ENCODE peak calls at places on chromosomes 2 and 18, in five cellular contexts. I, G, E, Q and M are unnamed samples.

GRCh38 chr2:192195548-192196418 is 1.1 kb upstream of the TMEFF2 start:
- DNase-seq in I (no peak), G (peak), E (no peak), Q (no peak), M (no peak)

GRCh38 chr2:232988444-232988843 is 24.6 kb downstream of the NGEF start:
- DNase-seq in I (no peak), G (peak), E (no peak), Q (no peak), M (no peak)

GRCh38 chr2:106960633-106961205 is 74.8 kb upstream of the ST6GAL2 start:
- DNase-seq in I (no peak), G (no peak), E (no peak), Q (no peak), M (no peak)

GRCh38 chr2:58063641-58064040 is 17.0 kb downstream of the VRK2 start:
- DNase-seq in I (no peak), G (peak), E (no peak), Q (no peak), M (no peak)

GRCh38 chr2:238921681-238922319 is 73.9 kb downstream of the TWIST2 start:
- DNase-seq in I (no peak), G (no peak), E (no peak), Q (no peak), M (no peak)

GRCh38 chr2:57696016-57696415 is 350.6 kb upstream of the VRK2 start:
- DNase-seq in I (no peak), G (no peak), E (no peak), Q (no peak), M (no peak)

GRCh38 chr2:16012626-16013501 is 72.5 kb downstream of the MYCN start:
- DNase-seq in I (no peak), G (no peak), E (no peak), Q (no peak), M (no peak)

GRCh38 chr2:172095905-172096660 is 6.6 kb downstream of the DLX2 start:
- DNase-seq in I (no peak), G (no peak), E (no peak), Q (no peak), M (no peak)

GRCh38 chr2:142989276-142990204 is 112.1 kb downstream of the KYNU start:
- DNase-seq in I (no peak), G (peak), E (no peak), Q (no peak), M (no peak)

GRCh38 chr2:212686285-212686895 is 147.8 kb upstream of the ERBB4 start:
- DNase-seq in I (peak), G (peak), E (peak), Q (peak), M (peak)

GRCh38 chr2:29462293-29462692 is 347.1 kb downstream of the CLIP4 start:
- DNase-seq in I (no peak), G (no peak), E (no peak), Q (no peak), M (no peak)

GRCh38 chr2:201918981-201919380 is 112.6 kb downstream of the CDK15 start:
- DNase-seq in I (no peak), G (peak), E (no peak), Q (no peak), M (no peak)

GRCh38 chr2:231926180-231926741 is at the start of gene NPPC:
- DNase-seq in I (peak), G (peak), E (peak), Q (peak), M (peak)

GRCh38 chr2:238947920-238948710 is 100.2 kb downstream of the TWIST2 start:
- DNase-seq in I (no peak), G (peak), E (no peak), Q (no peak), M (no peak)

GRCh38 chr2:47867205-47867604 is 39.1 kb downstream of the FBXO11 start:
- DNase-seq in I (no peak), G (peak), E (no peak), Q (no peak), M (no peak)

GRCh38 chr2:18267501-18267900 is 293.0 kb downstream of the RDH14 start:
- DNase-seq in I (no peak), G (no peak), E (no peak), Q (no peak), M (no peak)

GRCh38 chr2:9231291-9232165 is 24.9 kb downstream of the ASAP2 start:
- DNase-seq in I (no peak), G (no peak), E (no peak), Q (no peak), M (no peak)

GRCh38 chr2:234550511-234551107 is 53.7 kb upstream of the ARL4C start:
- DNase-seq in I (peak), G (peak), E (peak), Q (peak), M (peak)

GRCh38 chr2:226678422-226678821 is 121.2 kb downstream of the IRS1 start:
- DNase-seq in I (no peak), G (no peak), E (no peak), Q (no peak), M (no peak)

GRCh38 chr2:44120428-44120827 is 48.2 kb upstream of the PPM1B start:
- DNase-seq in I (peak), G (no peak), E (no peak), Q (no peak), M (peak)

GRCh38 chr2:107064750-107065149 is 178.8 kb upstream of the ST6GAL2 start:
- DNase-seq in I (no peak), G (no peak), E (no peak), Q (no peak), M (no peak)

GRCh38 chr18:22556271-22556990 is 138.7 kb upstream of the CTAGE1 start:
- DNase-seq in I (no peak), G (peak), E (no peak), Q (no peak), M (no peak)

GRCh38 chr18:26548144-26549102 is at the start of gene KCTD1:
- DNase-seq in I (peak), G (peak), E (peak), Q (peak), M (no peak)

GRCh38 chr2:66082576-66082975 is 352.3 kb upstream of the MEIS1 start:
- DNase-seq in I (no peak), G (no peak), E (no peak), Q (no peak), M (no peak)

GRCh38 chr2:46632349-46632748 is 153.0 kb downstream of the TMEM247 start:
- DNase-seq in I (no peak), G (peak), E (no peak), Q (no peak), M (no peak)

GRCh38 chr2:238440767-238441166 is 14.0 kb downstream of the ASB1 start:
- DNase-seq in I (no peak), G (no peak), E (no peak), Q (no peak), M (no peak)

GRCh38 chr2:221502270-221502973 is 69.7 kb downstream of the EPHA4 start:
- DNase-seq in I (no peak), G (peak), E (no peak), Q (no peak), M (no peak)

GRCh38 chr18:63477972-63478371 is 1.2 kb downstream of the SERPINB5 start:
- DNase-seq in I (no peak), G (no peak), E (no peak), Q (no peak), M (no peak)

GRCh38 chr2:12046641-12047040 is 300.2 kb downstream of the LPIN1 start:
- DNase-seq in I (no peak), G (no peak), E (no peak), Q (no peak), M (no peak)

GRCh38 chr18:76989647-76990190 is 142.9 kb downstream of the MBP start:
- DNase-seq in I (no peak), G (no peak), E (no peak), Q (no peak), M (no peak)

GRCh38 chr2:72980535-72981217 is 63.4 kb downstream of the EMX1 start:
- DNase-seq in I (no peak), G (no peak), E (no peak), Q (no peak), M (no peak)

GRCh38 chr2:29519996-29520395 is 401.4 kb downstream of the ALK start:
- DNase-seq in I (no peak), G (no peak), E (no peak), Q (no peak), M (no peak)

GRCh38 chr2:136664713-136665112 is 100.6 kb upstream of the THSD7B start:
- DNase-seq in I (no peak), G (no peak), E (no peak), Q (no peak), M (no peak)

GRCh38 chr2:52178845-52179244 is 1146.9 kb upstream of the NRXN1 start:
- DNase-seq in I (no peak), G (no peak), E (no peak), Q (no peak), M (no peak)

GRCh38 chr2:43838560-43839267 is at the start of the genes ABCG5 and ABCG8:
- DNase-seq in I (no peak), G (no peak), E (no peak), Q (no peak), M (no peak)

GRCh38 chr18:41982942-41983660 is 28.1 kb downstream of the PIK3C3 start:
- DNase-seq in I (no peak), G (peak), E (no peak), Q (no peak), M (no peak)